ENCODE peak calls at places on chromosome X, in five cellular contexts. One of them, this sample, is unnamed.
A peak's percentile ranks its signal among the peaks of the same experiment; 100 is the strongest.

GRCh38 chrX:31546130-31546529 is 474.3 kb upstream of the FTHL17 start:
- ATAC-seq in body of pancreas: no peak
- ATAC-seq in upper lobe of right lung: no peak
- ATAC-seq in Right ventricle myocardium superior: no peak
- ATAC-seq in heart right ventricle: no peak
- ATAC-seq in this sample: peak; percentile 86

GRCh38 chrX:2427147-2427546 is 73.6 kb downstream of the DHRSX start:
- ATAC-seq in body of pancreas: no peak
- ATAC-seq in upper lobe of right lung: no peak
- ATAC-seq in Right ventricle myocardium superior: no peak
- ATAC-seq in heart right ventricle: no peak
- ATAC-seq in this sample: no peak

GRCh38 chrX:72392042-72392441 is 86.3 kb upstream of the CITED1 start:
- ATAC-seq in body of pancreas: no peak
- ATAC-seq in upper lobe of right lung: no peak
- ATAC-seq in Right ventricle myocardium superior: no peak
- ATAC-seq in heart right ventricle: no peak
- ATAC-seq in this sample: no peak

GRCh38 chrX:132876509-132876837 is 82.0 kb downstream of the HS6ST2 start:
- ATAC-seq in body of pancreas: no peak
- ATAC-seq in upper lobe of right lung: no peak
- ATAC-seq in Right ventricle myocardium superior: no peak
- ATAC-seq in heart right ventricle: no peak
- ATAC-seq in this sample: no peak

GRCh38 chrX:79153348-79153747 is 8.9 kb downstream of the GPR174 start:
- ATAC-seq in body of pancreas: no peak
- ATAC-seq in upper lobe of right lung: no peak
- ATAC-seq in Right ventricle myocardium superior: no peak
- ATAC-seq in heart right ventricle: no peak
- ATAC-seq in this sample: no peak

GRCh38 chrX:361231-362145 is 25.2 kb downstream of the PPP2R3B start:
- ATAC-seq in body of pancreas: no peak
- ATAC-seq in upper lobe of right lung: peak; percentile 26
- ATAC-seq in Right ventricle myocardium superior: peak; percentile 7
- ATAC-seq in heart right ventricle: no peak
- ATAC-seq in this sample: peak; percentile 35

GRCh38 chrX:149829751-149830191 is 48.0 kb downstream of the MAGEA9 start:
- ATAC-seq in body of pancreas: no peak
- ATAC-seq in upper lobe of right lung: no peak
- ATAC-seq in Right ventricle myocardium superior: no peak
- ATAC-seq in heart right ventricle: no peak
- ATAC-seq in this sample: peak; percentile 89

GRCh38 chrX:121579016-121579760 is 531.8 kb downstream of the GLUD2 start:
- ATAC-seq in body of pancreas: no peak
- ATAC-seq in upper lobe of right lung: no peak
- ATAC-seq in Right ventricle myocardium superior: no peak
- ATAC-seq in heart right ventricle: no peak
- ATAC-seq in this sample: peak; percentile 54

GRCh38 chrX:153669174-153669890 is 4.3 kb downstream of the PNCK start:
- ATAC-seq in body of pancreas: no peak
- ATAC-seq in upper lobe of right lung: peak; percentile 44
- ATAC-seq in Right ventricle myocardium superior: peak; percentile 46
- ATAC-seq in heart right ventricle: no peak
- ATAC-seq in this sample: no peak

GRCh38 chrX:68443155-68443868 is 10.0 kb upstream of the OPHN1 start:
- ATAC-seq in body of pancreas: no peak
- ATAC-seq in upper lobe of right lung: peak; percentile 56
- ATAC-seq in Right ventricle myocardium superior: no peak
- ATAC-seq in heart right ventricle: no peak
- ATAC-seq in this sample: no peak

GRCh38 chrX:150032742-150033141 is 94.5 kb upstream of the EOLA2 start:
- ATAC-seq in body of pancreas: no peak
- ATAC-seq in upper lobe of right lung: peak; percentile 55
- ATAC-seq in Right ventricle myocardium superior: no peak
- ATAC-seq in heart right ventricle: peak; percentile 35
- ATAC-seq in this sample: peak; percentile 92

GRCh38 chrX:317424-318067 is 1.1 kb downstream of the GTPBP6 start:
- ATAC-seq in body of pancreas: no peak
- ATAC-seq in upper lobe of right lung: no peak
- ATAC-seq in Right ventricle myocardium superior: peak; percentile 6
- ATAC-seq in heart right ventricle: no peak
- ATAC-seq in this sample: no peak

GRCh38 chrX:70025464-70025863 is 24.3 kb downstream of the AWAT2 start:
- ATAC-seq in body of pancreas: no peak
- ATAC-seq in upper lobe of right lung: no peak
- ATAC-seq in Right ventricle myocardium superior: peak; percentile 38
- ATAC-seq in heart right ventricle: no peak
- ATAC-seq in this sample: no peak

GRCh38 chrX:73668779-73669178 is 105.8 kb downstream of the CHIC1 start:
- ATAC-seq in body of pancreas: no peak
- ATAC-seq in upper lobe of right lung: peak; percentile 43
- ATAC-seq in Right ventricle myocardium superior: peak; percentile 49
- ATAC-seq in heart right ventricle: peak; percentile 56
- ATAC-seq in this sample: no peak

GRCh38 chrX:125407314-125407713 is 87.6 kb downstream of the TEX13C start:
- ATAC-seq in body of pancreas: no peak
- ATAC-seq in upper lobe of right lung: no peak
- ATAC-seq in Right ventricle myocardium superior: no peak
- ATAC-seq in heart right ventricle: no peak
- ATAC-seq in this sample: no peak

GRCh38 chrX:97797076-97797475 is 913.4 kb downstream of the RPA4 start:
- ATAC-seq in body of pancreas: no peak
- ATAC-seq in upper lobe of right lung: no peak
- ATAC-seq in Right ventricle myocardium superior: no peak
- ATAC-seq in heart right ventricle: no peak
- ATAC-seq in this sample: no peak

GRCh38 chrX:65035451-65035779 is 59.2 kb upstream of the ZC4H2 start:
- ATAC-seq in body of pancreas: peak; percentile 63
- ATAC-seq in upper lobe of right lung: peak; percentile 77
- ATAC-seq in Right ventricle myocardium superior: peak; percentile 72
- ATAC-seq in heart right ventricle: peak; percentile 56
- ATAC-seq in this sample: no peak

GRCh38 chrX:103253608-103254007 is 1.3 kb downstream of the TCEAL8 start:
- ATAC-seq in body of pancreas: no peak
- ATAC-seq in upper lobe of right lung: peak; percentile 30
- ATAC-seq in Right ventricle myocardium superior: no peak
- ATAC-seq in heart right ventricle: peak; percentile 44
- ATAC-seq in this sample: no peak

GRCh38 chrX:48487362-48487785 is 11.4 kb downstream of the FTSJ1 start:
- ATAC-seq in body of pancreas: no peak
- ATAC-seq in upper lobe of right lung: peak; percentile 88
- ATAC-seq in Right ventricle myocardium superior: no peak
- ATAC-seq in heart right ventricle: no peak
- ATAC-seq in this sample: peak; percentile 65

GRCh38 chrX:119477812-119478232 is 9.6 kb downstream of the SLC25A5 start:
- ATAC-seq in body of pancreas: peak; percentile 75
- ATAC-seq in upper lobe of right lung: peak; percentile 48
- ATAC-seq in Right ventricle myocardium superior: peak; percentile 32
- ATAC-seq in heart right ventricle: peak; percentile 31
- ATAC-seq in this sample: no peak

GRCh38 chrX:37912286-37912685 is 64.9 kb upstream of the DYNLT3 start:
- ATAC-seq in body of pancreas: no peak
- ATAC-seq in upper lobe of right lung: no peak
- ATAC-seq in Right ventricle myocardium superior: no peak
- ATAC-seq in heart right ventricle: no peak
- ATAC-seq in this sample: no peak

GRCh38 chrX:49934729-49935128 is 12.3 kb downstream of the CLCN5 start:
- ATAC-seq in body of pancreas: no peak
- ATAC-seq in upper lobe of right lung: no peak
- ATAC-seq in Right ventricle myocardium superior: no peak
- ATAC-seq in heart right ventricle: no peak
- ATAC-seq in this sample: no peak

GRCh38 chrX:77622672-77623071 is 163.3 kb downstream of the ATRX start:
- ATAC-seq in body of pancreas: no peak
- ATAC-seq in upper lobe of right lung: no peak
- ATAC-seq in Right ventricle myocardium superior: no peak
- ATAC-seq in heart right ventricle: no peak
- ATAC-seq in this sample: no peak